ENCODE peak calls at places on chromosomes 13 and 19, in ten cellular contexts. F, D, G, V, E, A, C, M, L and U are unnamed samples.
A peak's percentile ranks its signal among the peaks of the same experiment; 100 is the strongest.

GRCh38 chr13:30802953-30803478 is 67.7 kb downstream of the ALOX5AP start:
- DNase-seq in F (peak; percentile 88), D (peak; percentile 91), G (peak; percentile 9), V (peak; percentile 88), E (peak; percentile 73), A (peak; percentile 82), C (peak; percentile 88), M (peak; percentile 85), L (peak; percentile 64), U (peak; percentile 94)

GRCh38 chr19:37969695-37970094 is 62.7 kb downstream of the SIPA1L3 start:
- DNase-seq in F (no peak), D (no peak), G (no peak), V (no peak), E (no peak), A (no peak), C (no peak), M (no peak), L (no peak), U (no peak)

GRCh38 chr19:5099822-5100221 is 130.9 kb downstream of the KDM4B start:
- DNase-seq in F (no peak), D (no peak), G (no peak), V (no peak), E (no peak), A (peak; percentile 8), C (no peak), M (no peak), L (no peak), U (no peak)

GRCh38 chr19:49331616-49332055 is 3.6 kb upstream of the CD37 start:
- DNase-seq in F (no peak), D (no peak), G (no peak), V (peak; percentile 57), E (peak; percentile 63), A (peak; percentile 91), C (no peak), M (no peak), L (no peak), U (peak; percentile 64)

GRCh38 chr19:50242586-50242985 is 39.2 kb downstream of the MYH14 start:
- DNase-seq in F (no peak), D (no peak), G (no peak), V (no peak), E (no peak), A (no peak), C (no peak), M (no peak), L (no peak), U (no peak)

GRCh38 chr19:45515807-45516401 is 8.6 kb downstream of the VASP start:
- DNase-seq in F (peak; percentile 44), D (no peak), G (no peak), V (no peak), E (no peak), A (no peak), C (no peak), M (no peak), L (no peak), U (no peak)

GRCh38 chr19:18603958-18604819 is 2.4 kb downstream of the CRLF1 start:
- DNase-seq in F (no peak), D (no peak), G (no peak), V (no peak), E (no peak), A (no peak), C (no peak), M (no peak), L (no peak), U (no peak)

GRCh38 chr19:49546825-49547565 is 19.2 kb downstream of the RCN3 start:
- DNase-seq in F (peak; percentile 59), D (no peak), G (no peak), V (no peak), E (peak; percentile 70), A (peak; percentile 84), C (peak; percentile 74), M (peak; percentile 82), L (peak; percentile 62), U (peak; percentile 93)

GRCh38 chr19:19223636-19224035 is 11.9 kb downstream of the NCAN start:
- DNase-seq in F (no peak), D (no peak), G (no peak), V (no peak), E (no peak), A (no peak), C (no peak), M (no peak), L (no peak), U (no peak)

GRCh38 chr13:112061367-112062046 is 5.4 kb upstream of the SOX1 start:
- DNase-seq in F (no peak), D (no peak), G (no peak), V (no peak), E (no peak), A (no peak), C (no peak), M (no peak), L (no peak), U (no peak)

GRCh38 chr13:113489171-113489548 is 1.4 kb downstream of the DCUN1D2 start:
- DNase-seq in F (no peak), D (no peak), G (no peak), V (no peak), E (no peak), A (no peak), C (no peak), M (no peak), L (no peak), U (no peak)

DNA sequence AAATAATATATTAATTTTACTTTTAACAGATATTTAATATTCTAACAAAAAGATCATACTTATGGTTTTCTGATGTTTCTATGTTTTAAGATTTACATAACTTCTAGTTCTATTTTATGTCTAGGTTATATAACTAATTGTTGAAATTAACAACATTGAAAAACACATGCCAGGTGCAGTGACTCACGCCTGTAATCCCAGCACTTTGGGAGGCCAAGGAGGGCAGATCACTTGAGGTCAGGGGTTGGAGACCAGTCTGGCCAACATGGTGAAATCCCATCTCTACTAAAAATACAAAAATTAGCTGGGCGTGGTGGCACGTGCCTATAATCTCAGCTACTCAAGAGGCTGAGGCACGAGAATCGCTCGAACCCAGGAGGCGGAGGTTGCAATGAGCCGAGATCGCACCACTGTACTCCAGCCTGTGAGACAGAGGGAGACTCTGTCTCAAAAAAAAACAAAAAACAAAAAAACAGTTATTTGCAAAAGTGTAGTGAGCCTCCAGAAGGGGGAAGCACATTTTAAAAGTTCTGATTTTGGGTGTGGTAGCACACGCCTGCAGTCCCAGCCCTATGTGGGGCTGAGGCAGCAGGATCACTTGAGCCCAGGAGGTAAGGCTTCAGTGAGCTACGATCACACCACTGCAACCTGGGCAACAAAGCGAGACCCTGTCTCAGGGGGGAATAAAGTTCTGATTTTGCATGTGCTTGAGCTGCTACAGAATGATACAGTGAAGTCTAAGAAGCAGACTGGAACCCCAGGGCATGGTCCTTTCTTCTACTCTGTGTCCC is 18.6 kb downstream of the MIPEP start:
- DNase-seq in F (no peak), D (no peak), G (no peak), V (no peak), E (peak; percentile 61), A (peak; percentile 19), C (no peak), M (no peak), L (no peak), U (no peak)
- H3K27ac ChIP-seq in F (no peak overlapping the region), D (no peak overlapping the region), G (no peak overlapping the region), V (no peak overlapping the region), E (no peak overlapping the region), A (no peak overlapping the region), C (no peak overlapping the region), M (no peak overlapping the region), L (no peak overlapping the region), U (no peak overlapping the region)

GRCh38 chr13:92966341-92966740 is 260.3 kb upstream of the GPC6 start:
- DNase-seq in F (no peak), D (no peak), G (no peak), V (no peak), E (no peak), A (no peak), C (no peak), M (no peak), L (no peak), U (no peak)

GRCh38 chr13:92966900-92967299 is 259.7 kb upstream of the GPC6 start:
- DNase-seq in F (no peak), D (no peak), G (no peak), V (no peak), E (no peak), A (no peak), C (no peak), M (no peak), L (no peak), U (no peak)

GRCh38 chr13:92963029-92963428 is 263.6 kb upstream of the GPC6 start:
- DNase-seq in F (no peak), D (no peak), G (no peak), V (no peak), E (no peak), A (no peak), C (no peak), M (no peak), L (no peak), U (no peak)

GRCh38 chr13:92972751-92973150 is 253.9 kb upstream of the GPC6 start:
- DNase-seq in F (no peak), D (no peak), G (no peak), V (no peak), E (no peak), A (no peak), C (no peak), M (no peak), L (no peak), U (no peak)

DNA sequence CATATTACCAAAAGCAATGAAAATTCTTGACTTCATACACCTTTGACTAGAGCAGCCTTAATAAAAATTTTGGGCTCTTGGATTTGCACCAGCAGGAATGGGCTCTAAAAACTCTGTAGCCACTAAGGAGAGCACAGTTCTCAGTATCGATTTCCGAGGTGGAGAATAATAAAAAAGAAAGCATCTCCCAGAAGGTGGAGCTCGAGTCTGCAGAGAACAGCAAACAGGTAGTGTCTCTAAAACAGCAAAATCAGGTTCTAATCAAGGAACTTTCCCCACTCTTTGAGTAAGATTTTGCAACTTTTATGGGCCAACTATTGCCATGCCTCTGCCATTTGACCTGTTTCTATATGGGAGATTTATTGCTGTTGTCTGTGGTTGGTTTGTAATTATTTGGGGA is 258.7 kb upstream of the GPC6 start:
- DNase-seq in F (no peak), D (no peak), G (no peak), V (no peak), E (peak; percentile 39), A (no peak), C (no peak), M (no peak), L (no peak), U (no peak)
- TF ChIP-seq CTCF in F (no peak), D (no peak), G (no peak), V (no peak), E (peak; percentile 58), A (no peak), C (no peak), M (no peak), L (no peak), U (no peak)

GRCh38 chr19:16373079-16373478 is 48.5 kb downstream of the KLF2 start:
- DNase-seq in F (no peak), D (peak; percentile 52), G (no peak), V (no peak), E (no peak), A (no peak), C (no peak), M (no peak), L (no peak), U (no peak)
- H3K27ac ChIP-seq in F (no peak overlapping the region), D (no peak overlapping the region), G (peak overlapping the region; percentile 79), V (no peak overlapping the region), E (no peak overlapping the region), A (peak overlapping the region; percentile 86), C (peak overlapping the region; percentile 31), M (no peak overlapping the region), L (peak overlapping the region; percentile 46), U (peak overlapping the region; percentile 70)

DNA sequence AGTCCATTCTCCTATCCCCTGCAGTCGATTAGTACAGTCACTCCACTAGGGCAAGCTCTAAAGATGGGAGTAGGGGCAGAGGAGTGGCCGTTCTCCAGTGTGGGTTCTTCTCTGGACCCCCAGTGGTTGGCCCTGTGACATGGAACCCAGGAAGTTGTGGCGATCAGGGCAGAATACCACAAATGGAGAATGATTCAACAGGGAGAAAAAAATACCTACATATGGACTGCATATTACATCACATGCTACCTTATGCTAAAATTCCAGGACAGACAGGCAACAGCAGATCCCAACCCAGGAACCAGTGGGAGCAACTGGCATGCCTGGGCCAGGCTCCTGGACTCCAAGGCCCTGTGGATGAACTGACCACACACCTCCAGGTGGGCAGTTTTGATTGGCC is 20.4 kb downstream of the POU2F2 start:
- DNase-seq in F (no peak), D (no peak), G (no peak), V (no peak), E (no peak), A (no peak), C (no peak), M (no peak), L (no peak), U (no peak)
- TF ChIP-seq CTCF in F (no peak), D (no peak), G (no peak), V (no peak), E (no peak), A (no peak), C (no peak), M (no peak), L (no peak), U (no peak)